ENCODE peak calls at places on chromosomes 16 and 17, in nine cellular contexts. One of them, this sample, is unnamed.

GRCh38 chr16:320206-320605 is 32.3 kb downstream of the AXIN1 start:
- DNase-seq in PC-9: no peak
- DNase-seq in B cell: no peak
- DNase-seq in esophagus muscularis mucosa: no peak
- DNase-seq in endothelial cell: no peak
- DNase-seq in fibroblast of the aortic adventitia: no peak
- DNase-seq in fibroblast of mammary gland: no peak
- DNase-seq in right atrium auricular region: no peak
- DNase-seq in heart right ventricle: no peak
- DNase-seq in this sample: no peak

GRCh38 chr16:80652441-80652840 is 111.6 kb downstream of the DYNLRB2 start:
- DNase-seq in PC-9: no peak
- DNase-seq in B cell: no peak
- DNase-seq in esophagus muscularis mucosa: no peak
- DNase-seq in endothelial cell: no peak
- DNase-seq in fibroblast of the aortic adventitia: no peak
- DNase-seq in fibroblast of mammary gland: no peak
- DNase-seq in right atrium auricular region: no peak
- DNase-seq in heart right ventricle: no peak
- DNase-seq in this sample: no peak

GRCh38 chr16:11229906-11230305 is 26.1 kb downstream of the SOCS1 start:
- DNase-seq in PC-9: peak; percentile 63
- DNase-seq in B cell: no peak
- DNase-seq in esophagus muscularis mucosa: no peak
- DNase-seq in endothelial cell: no peak
- DNase-seq in fibroblast of the aortic adventitia: no peak
- DNase-seq in fibroblast of mammary gland: no peak
- DNase-seq in right atrium auricular region: no peak
- DNase-seq in heart right ventricle: no peak
- DNase-seq in this sample: peak; percentile 41

GRCh38 chr17:55717898-55718735 is 4.5 kb downstream of the TMEM100 start:
- DNase-seq in PC-9: peak; percentile 50
- DNase-seq in B cell: peak; percentile 73
- DNase-seq in esophagus muscularis mucosa: no peak
- DNase-seq in endothelial cell: peak; percentile 78
- DNase-seq in fibroblast of the aortic adventitia: peak; percentile 85
- DNase-seq in fibroblast of mammary gland: peak; percentile 76
- DNase-seq in right atrium auricular region: peak; percentile 94
- DNase-seq in heart right ventricle: peak; percentile 51
- DNase-seq in this sample: peak; percentile 76

GRCh38 chr17:45145035-45145389 is 3.3 kb upstream of the HEXIM1 start:
- DNase-seq in PC-9: no peak
- DNase-seq in B cell: no peak
- DNase-seq in esophagus muscularis mucosa: no peak
- DNase-seq in endothelial cell: no peak
- DNase-seq in fibroblast of the aortic adventitia: no peak
- DNase-seq in fibroblast of mammary gland: no peak
- DNase-seq in right atrium auricular region: no peak
- DNase-seq in heart right ventricle: no peak
- DNase-seq in this sample: no peak

GRCh38 chr17:56785396-56785795 is 48.3 kb downstream of the C17orf67 start:
- DNase-seq in PC-9: peak; percentile 67
- DNase-seq in B cell: no peak
- DNase-seq in esophagus muscularis mucosa: no peak
- DNase-seq in endothelial cell: no peak
- DNase-seq in fibroblast of the aortic adventitia: no peak
- DNase-seq in fibroblast of mammary gland: peak; percentile 51
- DNase-seq in right atrium auricular region: no peak
- DNase-seq in heart right ventricle: no peak
- DNase-seq in this sample: no peak

GRCh38 chr17:65190467-65191095 is 53.4 kb downstream of the RGS9 start:
- DNase-seq in PC-9: no peak
- DNase-seq in B cell: no peak
- DNase-seq in esophagus muscularis mucosa: no peak
- DNase-seq in endothelial cell: no peak
- DNase-seq in fibroblast of the aortic adventitia: peak; percentile 38
- DNase-seq in fibroblast of mammary gland: peak; percentile 68
- DNase-seq in right atrium auricular region: no peak
- DNase-seq in heart right ventricle: no peak
- DNase-seq in this sample: no peak

GRCh38 chr17:37124074-37124824 is 175.5 kb downstream of the AATF start:
- DNase-seq in PC-9: no peak
- DNase-seq in B cell: no peak
- DNase-seq in esophagus muscularis mucosa: no peak
- DNase-seq in endothelial cell: no peak
- DNase-seq in fibroblast of the aortic adventitia: no peak
- DNase-seq in fibroblast of mammary gland: no peak
- DNase-seq in right atrium auricular region: no peak
- DNase-seq in heart right ventricle: no peak
- DNase-seq in this sample: no peak

GRCh38 chr17:29124135-29124930 is 55.9 kb downstream of the MYO18A start:
- DNase-seq in PC-9: peak; percentile 76
- DNase-seq in B cell: no peak
- DNase-seq in esophagus muscularis mucosa: no peak
- DNase-seq in endothelial cell: peak; percentile 60
- DNase-seq in fibroblast of the aortic adventitia: peak; percentile 85
- DNase-seq in fibroblast of mammary gland: peak; percentile 83
- DNase-seq in right atrium auricular region: peak; percentile 70
- DNase-seq in heart right ventricle: no peak
- DNase-seq in this sample: peak; percentile 64

GRCh38 chr17:70109497-70109896 is 34.5 kb downstream of the KCNJ16 start:
- DNase-seq in PC-9: no peak
- DNase-seq in B cell: no peak
- DNase-seq in esophagus muscularis mucosa: no peak
- DNase-seq in endothelial cell: no peak
- DNase-seq in fibroblast of the aortic adventitia: no peak
- DNase-seq in fibroblast of mammary gland: no peak
- DNase-seq in right atrium auricular region: no peak
- DNase-seq in heart right ventricle: no peak
- DNase-seq in this sample: no peak

GRCh38 chr17:54891176-54891821 is 9.4 kb upstream of the TOM1L1 start:
- DNase-seq in PC-9: peak; percentile 68
- DNase-seq in B cell: no peak
- DNase-seq in esophagus muscularis mucosa: no peak
- DNase-seq in endothelial cell: peak; percentile 23
- DNase-seq in fibroblast of the aortic adventitia: peak; percentile 80
- DNase-seq in fibroblast of mammary gland: peak; percentile 74
- DNase-seq in right atrium auricular region: no peak
- DNase-seq in heart right ventricle: no peak
- DNase-seq in this sample: peak; percentile 28

GRCh38 chr17:66548659-66549311 is 246.4 kb downstream of the PRKCA start:
- DNase-seq in PC-9: no peak
- DNase-seq in B cell: no peak
- DNase-seq in esophagus muscularis mucosa: no peak
- DNase-seq in endothelial cell: no peak
- DNase-seq in fibroblast of the aortic adventitia: no peak
- DNase-seq in fibroblast of mammary gland: peak; percentile 46
- DNase-seq in right atrium auricular region: no peak
- DNase-seq in heart right ventricle: no peak
- DNase-seq in this sample: no peak

GRCh38 chr17:75623386-75623785 is 9.8 kb upstream of the SMIM5 start:
- DNase-seq in PC-9: no peak
- DNase-seq in B cell: no peak
- DNase-seq in esophagus muscularis mucosa: no peak
- DNase-seq in endothelial cell: no peak
- DNase-seq in fibroblast of the aortic adventitia: no peak
- DNase-seq in fibroblast of mammary gland: no peak
- DNase-seq in right atrium auricular region: no peak
- DNase-seq in heart right ventricle: no peak
- DNase-seq in this sample: no peak

GRCh38 chr16:66968847-66969246 is 7.8 kb downstream of the CES3 start:
- DNase-seq in PC-9: no peak
- DNase-seq in B cell: no peak
- DNase-seq in esophagus muscularis mucosa: no peak
- DNase-seq in endothelial cell: no peak
- DNase-seq in fibroblast of the aortic adventitia: no peak
- DNase-seq in fibroblast of mammary gland: no peak
- DNase-seq in right atrium auricular region: no peak
- DNase-seq in heart right ventricle: no peak
- DNase-seq in this sample: no peak

DNA sequence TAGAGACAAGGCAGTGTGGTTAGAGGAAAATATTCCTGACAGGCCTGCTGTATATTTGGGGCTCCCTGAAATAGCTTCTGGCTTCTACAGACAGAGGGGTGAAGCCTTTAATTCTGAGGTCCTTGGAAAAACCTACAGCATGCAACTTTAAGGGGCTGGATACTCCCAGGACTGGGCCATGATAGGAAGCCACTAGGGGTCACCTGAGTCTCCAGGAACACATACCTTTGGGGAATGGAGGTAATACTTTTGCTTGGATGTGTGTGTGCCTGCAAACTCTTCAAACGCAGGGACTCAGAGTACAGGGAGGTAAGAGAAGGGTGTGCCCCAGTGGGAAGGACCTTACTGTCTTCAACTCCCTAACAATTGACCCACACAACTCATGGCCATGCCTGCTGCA is 4.1 kb downstream of the ASIC2 start:
- DNase-seq in PC-9: no peak
- DNase-seq in B cell: no peak
- DNase-seq in esophagus muscularis mucosa: no peak
- DNase-seq in endothelial cell: no peak
- DNase-seq in fibroblast of the aortic adventitia: no peak
- DNase-seq in fibroblast of mammary gland: no peak
- DNase-seq in right atrium auricular region: no peak
- DNase-seq in heart right ventricle: no peak
- DNase-seq in this sample: no peak
- TF ChIP-seq CTCF in PC-9: no peak
- TF ChIP-seq CTCF in B cell: no peak
- TF ChIP-seq CTCF in esophagus muscularis mucosa: no peak
- TF ChIP-seq CTCF in endothelial cell: no peak
- TF ChIP-seq CTCF in fibroblast of the aortic adventitia: no peak
- TF ChIP-seq CTCF in fibroblast of mammary gland: no peak
- TF ChIP-seq CTCF in right atrium auricular region: no peak
- TF ChIP-seq CTCF in heart right ventricle: no peak
- TF ChIP-seq CTCF in this sample: no peak

GRCh38 chr17:78140169-78141051 is 5.8 kb upstream of the C17orf99 start:
- DNase-seq in PC-9: peak; percentile 84
- DNase-seq in B cell: peak; percentile 96
- DNase-seq in esophagus muscularis mucosa: peak; percentile 98
- DNase-seq in endothelial cell: peak; percentile 84
- DNase-seq in fibroblast of the aortic adventitia: peak; percentile 33
- DNase-seq in fibroblast of mammary gland: peak; percentile 73
- DNase-seq in right atrium auricular region: peak; percentile 90
- DNase-seq in heart right ventricle: peak; percentile 91
- DNase-seq in this sample: peak; percentile 83

GRCh38 chr17:78135858-78136500 is 5.4 kb downstream of the TMC8 start:
- DNase-seq in PC-9: no peak
- DNase-seq in B cell: no peak
- DNase-seq in esophagus muscularis mucosa: no peak
- DNase-seq in endothelial cell: no peak
- DNase-seq in fibroblast of the aortic adventitia: no peak
- DNase-seq in fibroblast of mammary gland: no peak
- DNase-seq in right atrium auricular region: no peak
- DNase-seq in heart right ventricle: no peak
- DNase-seq in this sample: no peak

GRCh38 chr17:78138204-78139060 is 7.8 kb upstream of the C17orf99 start:
- DNase-seq in PC-9: no peak
- DNase-seq in B cell: no peak
- DNase-seq in esophagus muscularis mucosa: no peak
- DNase-seq in endothelial cell: no peak
- DNase-seq in fibroblast of the aortic adventitia: no peak
- DNase-seq in fibroblast of mammary gland: no peak
- DNase-seq in right atrium auricular region: no peak
- DNase-seq in heart right ventricle: no peak
- DNase-seq in this sample: no peak

GRCh38 chr17:78134899-78135385 is 4.4 kb downstream of the TMC8 start:
- DNase-seq in PC-9: no peak
- DNase-seq in B cell: no peak
- DNase-seq in esophagus muscularis mucosa: no peak
- DNase-seq in endothelial cell: no peak
- DNase-seq in fibroblast of the aortic adventitia: no peak
- DNase-seq in fibroblast of mammary gland: no peak
- DNase-seq in right atrium auricular region: no peak
- DNase-seq in heart right ventricle: no peak
- DNase-seq in this sample: no peak

GRCh38 chr17:78137392-78138203 is 7.0 kb downstream of the TMC8 start:
- DNase-seq in PC-9: peak; percentile 65
- DNase-seq in B cell: no peak
- DNase-seq in esophagus muscularis mucosa: no peak
- DNase-seq in endothelial cell: no peak
- DNase-seq in fibroblast of the aortic adventitia: no peak
- DNase-seq in fibroblast of mammary gland: no peak
- DNase-seq in right atrium auricular region: no peak
- DNase-seq in heart right ventricle: no peak
- DNase-seq in this sample: no peak
- TF ChIP-seq CTCF in PC-9: peak; percentile 48
- TF ChIP-seq CTCF in B cell: peak; percentile 47
- TF ChIP-seq CTCF in esophagus muscularis mucosa: peak; percentile 4
- TF ChIP-seq CTCF in endothelial cell: peak; percentile 49
- TF ChIP-seq CTCF in fibroblast of the aortic adventitia: peak; percentile 37
- TF ChIP-seq CTCF in fibroblast of mammary gland: peak; percentile 23
- TF ChIP-seq CTCF in right atrium auricular region: no peak
- TF ChIP-seq CTCF in heart right ventricle: no peak
- TF ChIP-seq CTCF in this sample: peak; percentile 36

DNA sequence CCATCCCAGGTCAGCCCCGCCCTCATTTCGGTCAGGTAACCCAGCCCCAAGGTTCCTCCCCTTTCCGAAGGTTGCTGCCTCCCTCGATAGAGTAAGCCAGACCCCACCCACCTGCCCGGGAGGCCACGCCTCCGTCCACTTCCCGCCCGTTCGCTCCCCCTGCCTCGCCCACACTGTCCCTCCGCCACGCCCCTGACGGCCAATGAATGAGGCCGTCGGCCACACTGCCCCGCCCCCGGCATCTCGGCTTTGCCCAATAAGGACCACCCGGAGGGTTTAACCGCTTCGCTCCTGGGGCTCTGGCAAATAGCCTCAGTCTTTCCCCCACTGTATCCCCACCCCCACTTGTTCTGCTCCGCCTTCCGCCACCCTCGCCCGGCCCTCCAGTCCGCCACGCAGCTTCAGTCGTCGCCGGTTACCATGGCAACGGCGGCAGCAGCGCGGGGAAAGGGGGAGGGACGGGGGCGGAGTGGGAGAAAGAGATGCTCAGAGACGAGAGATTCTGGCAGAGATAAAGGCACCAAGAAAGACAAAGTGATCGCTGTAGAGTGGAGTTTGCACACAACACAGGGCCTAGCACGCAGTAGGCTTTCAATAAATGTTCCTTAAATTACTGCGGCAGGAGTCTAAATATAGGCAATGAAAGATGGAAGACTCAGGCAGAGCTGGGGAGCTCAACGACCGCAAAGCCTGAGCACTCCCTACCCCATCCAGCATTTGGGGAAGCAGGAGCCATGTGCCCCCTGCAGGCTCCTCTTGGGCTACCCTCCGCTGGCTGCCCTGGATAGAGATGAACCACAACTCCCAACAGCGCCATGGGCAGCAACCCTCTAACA is 5.1 kb downstream of the DLG4 start:
- DNase-seq in PC-9: peak; percentile 90
- DNase-seq in B cell: peak; percentile 99
- DNase-seq in esophagus muscularis mucosa: peak; percentile 100
- DNase-seq in endothelial cell: peak; percentile 100
- DNase-seq in fibroblast of the aortic adventitia: peak; percentile 97
- DNase-seq in fibroblast of mammary gland: peak; percentile 94
- DNase-seq in right atrium auricular region: peak; percentile 98
- DNase-seq in heart right ventricle: peak; percentile 99
- DNase-seq in this sample: peak; percentile 98
- TF ChIP-seq CTCF in PC-9: peak; percentile 68
- TF ChIP-seq CTCF in B cell: peak; percentile 44
- TF ChIP-seq CTCF in esophagus muscularis mucosa: peak; percentile 51
- TF ChIP-seq CTCF in endothelial cell: no peak
- TF ChIP-seq CTCF in fibroblast of the aortic adventitia: peak; percentile 71
- TF ChIP-seq CTCF in fibroblast of mammary gland: peak; percentile 55
- TF ChIP-seq CTCF in right atrium auricular region: peak; percentile 21
- TF ChIP-seq CTCF in heart right ventricle: peak; percentile 28
- TF ChIP-seq CTCF in this sample: peak; percentile 12

GRCh38 chr16:68972720-68973119 is 129.4 kb downstream of the TANGO6 start:
- DNase-seq in PC-9: no peak
- DNase-seq in B cell: no peak
- DNase-seq in esophagus muscularis mucosa: no peak
- DNase-seq in endothelial cell: peak; percentile 48
- DNase-seq in fibroblast of the aortic adventitia: peak; percentile 59
- DNase-seq in fibroblast of mammary gland: peak; percentile 64
- DNase-seq in right atrium auricular region: no peak
- DNase-seq in heart right ventricle: no peak
- DNase-seq in this sample: peak; percentile 4
- TF ChIP-seq CTCF in PC-9: no peak
- TF ChIP-seq CTCF in B cell: no peak
- TF ChIP-seq CTCF in esophagus muscularis mucosa: no peak
- TF ChIP-seq CTCF in endothelial cell: no peak
- TF ChIP-seq CTCF in fibroblast of the aortic adventitia: peak; percentile 60
- TF ChIP-seq CTCF in fibroblast of mammary gland: peak; percentile 49
- TF ChIP-seq CTCF in right atrium auricular region: no peak
- TF ChIP-seq CTCF in heart right ventricle: no peak
- TF ChIP-seq CTCF in this sample: no peak